ENCODE peak calls at places on chromosomes 4 and X, in five cellular contexts. P is fibroblast of the aortic adventitia, A is NCI-H774, N is NCI-H2029, I is substantia nigra. K is an unnamed sample.

GRCh38 chr4:64682946-64683345 is 273.7 kb upstream of the TECRL start:
- DNase-seq in P (no peak), A (no peak), N (no peak), I (no peak), K (no peak)

GRCh38 chrX:15515931-15516330 is 15.3 kb downstream of the BMX start:
- DNase-seq in P (no peak), A (no peak), N (no peak), I (no peak), K (no peak)

GRCh38 chrX:119398974-119399771 is at the start of gene SLC25A43:
- DNase-seq in P (peak), A (peak), N (no peak), I (no peak), K (no peak)

GRCh38 chrX:10619311-10620015 is 922 bp downstream of the MID1 start:
- DNase-seq in P (peak), A (no peak), N (no peak), I (no peak), K (no peak)

GRCh38 chr4:7030856-7031255 is 12.3 kb upstream of the TADA2B start:
- DNase-seq in P (no peak), A (no peak), N (no peak), I (no peak), K (no peak)

GRCh38 chrX:48466696-48467095 is 3.4 kb downstream of the SLC38A5 start:
- DNase-seq in P (no peak), A (no peak), N (no peak), I (no peak), K (no peak)

GRCh38 chr4:80321776-80322175 is 13.8 kb upstream of the CFAP299 start:
- DNase-seq in P (no peak), A (no peak), N (no peak), I (no peak), K (no peak)

GRCh38 chr4:140928880-140929279 is 172.7 kb upstream of the TBC1D9 start:
- DNase-seq in P (peak), A (no peak), N (no peak), I (no peak), K (no peak)

GRCh38 chrX:95835223-95835622 is 849.4 kb upstream of the DIAPH2 start:
- DNase-seq in P (no peak), A (no peak), N (no peak), I (no peak), K (no peak)

GRCh38 chr4:11729548-11729947 is 300.9 kb upstream of the HS3ST1 start:
- DNase-seq in P (peak), A (no peak), N (no peak), I (no peak), K (no peak)

GRCh38 chr4:38298868-38299713 is 338.9 kb downstream of the PTTG2 start:
- DNase-seq in P (no peak), A (no peak), N (no peak), I (no peak), K (no peak)

GRCh38 chrX:45571453-45571852 is 370.8 kb upstream of the DIPK2B start:
- DNase-seq in P (no peak), A (no peak), N (no peak), I (no peak), K (no peak)

GRCh38 chrX:10085223-10085622 is 71.6 kb upstream of the CLCN4 start:
- DNase-seq in P (peak), A (no peak), N (no peak), I (no peak), K (no peak)

GRCh38 chr4:168832746-168833575 is 177.1 kb downstream of the CBR4 start:
- DNase-seq in P (peak), A (no peak), N (no peak), I (peak), K (no peak)

GRCh38 chr4:124685851-124686250 is 26.7 kb downstream of the ANKRD50 start:
- DNase-seq in P (no peak), A (no peak), N (no peak), I (no peak), K (no peak)

GRCh38 chr4:169620846-169621228 is 459 bp downstream of the CLCN3 start:
- DNase-seq in P (no peak), A (no peak), N (no peak), I (peak), K (no peak)

GRCh38 chr4:28792917-28793597 is 1927.1 kb upstream of the PCDH7 start:
- DNase-seq in P (no peak), A (no peak), N (no peak), I (no peak), K (no peak)

GRCh38 chr4:153222790-153223417 is 18.7 kb downstream of the TRIM2 start:
- DNase-seq in P (peak), A (no peak), N (no peak), I (peak), K (peak)

GRCh38 chr4:154364012-154364863 is 127.4 kb downstream of the DCHS2 start:
- DNase-seq in P (no peak), A (no peak), N (no peak), I (no peak), K (no peak)

GRCh38 chr4:5874811-5875465 is 17.9 kb downstream of the CRMP1 start:
- DNase-seq in P (peak), A (no peak), N (no peak), I (no peak), K (peak)

GRCh38 chr4:11543710-11544109 is 115.0 kb upstream of the HS3ST1 start:
- DNase-seq in P (peak), A (no peak), N (no peak), I (no peak), K (no peak)

GRCh38 chr4:164239976-164240375 is 514.0 kb upstream of the SMIM31 start:
- DNase-seq in P (no peak), A (no peak), N (no peak), I (no peak), K (no peak)

GRCh38 chrX:19602866-19603620 is 87.7 kb upstream of the MAP3K15 start:
- DNase-seq in P (peak), A (no peak), N (no peak), I (no peak), K (no peak)

GRCh38 chr4:26076000-26076587 is 162.1 kb downstream of the SMIM20 start:
- DNase-seq in P (peak), A (no peak), N (no peak), I (no peak), K (no peak)

GRCh38 chr4:157706134-157706533 is 466.7 kb downstream of the GASK1B start:
- DNase-seq in P (no peak), A (no peak), N (no peak), I (no peak), K (no peak)

GRCh38 chr4:39255266-39255665 is 72.9 kb downstream of the WDR19 start:
- DNase-seq in P (peak), A (no peak), N (no peak), I (no peak), K (no peak)

GRCh38 chrX:48558270-48558669 is 16.0 kb upstream of the RBM3 start:
- DNase-seq in P (peak), A (no peak), N (no peak), I (no peak), K (no peak)

GRCh38 chr4:39394706-39395105 is 12.0 kb upstream of the KLB start:
- DNase-seq in P (no peak), A (no peak), N (no peak), I (no peak), K (no peak)

GRCh38 chr4:169612869-169613859 is 781 bp upstream of the NEK1 start:
- DNase-seq in P (peak), A (peak), N (peak), I (peak), K (peak)

K was measured in occipital lobe.